ENCODE peak calls at places on chromosomes 7 and 10, in six cellular contexts. B is sigmoid colon, H is MM.1S, T is lower lobe of right lung, S is lung, F is IMR-90. K is an unnamed sample.
A peak's percentile ranks its signal among the peaks of the same experiment; 100 is the strongest.

GRCh38 chr10:100267237-100268104 is at the start of gene CWF19L1:
- DNase-seq in B (peak; percentile 94), H (peak; percentile 79), T (peak; percentile 89), S (peak; percentile 88), F (peak; percentile 88), K (peak; percentile 88)

GRCh38 chr7:90345016-90345415 is 1.5 kb upstream of the GTPBP10 start:
- DNase-seq in B (no peak), H (no peak), T (no peak), S (no peak), F (no peak), K (no peak)

GRCh38 chr7:133543657-133544056 is 290.8 kb downstream of the EXOC4 start:
- DNase-seq in B (no peak), H (no peak), T (no peak), S (no peak), F (no peak), K (no peak)

GRCh38 chr7:152640829-152641228 is 35.1 kb downstream of the XRCC2 start:
- DNase-seq in B (no peak), H (no peak), T (no peak), S (no peak), F (no peak), K (no peak)

GRCh38 chr7:142932386-142933091 is 1.0 kb downstream of the TRPV5 start:
- DNase-seq in B (no peak), H (no peak), T (no peak), S (no peak), F (no peak), K (no peak)

GRCh38 chr10:14605231-14605925 is 169.3 kb downstream of the FAM107B start:
- DNase-seq in B (no peak), H (peak; percentile 6), T (no peak), S (no peak), F (peak; percentile 78), K (peak; percentile 6)

GRCh38 chr10:99732033-99732912 is at the start of the genes COX15 and CUTC:
- DNase-seq in B (peak; percentile 99), H (peak; percentile 97), T (peak; percentile 98), S (peak; percentile 97), F (peak; percentile 96), K (peak; percentile 98)

GRCh38 chr7:71361633-71362032 is 229.7 kb downstream of the GALNT17 start:
- DNase-seq in B (no peak), H (no peak), T (no peak), S (no peak), F (no peak), K (no peak)

GRCh38 chr10:110609592-110609991 is 34.5 kb upstream of the RBM20 start:
- DNase-seq in B (peak; percentile 54), H (no peak), T (no peak), S (no peak), F (no peak), K (no peak)

GRCh38 chr7:214410-215212 is 22.2 kb downstream of the FAM20C start:
- DNase-seq in B (no peak), H (no peak), T (no peak), S (no peak), F (peak; percentile 81), K (no peak)

GRCh38 chr7:78578701-78579100 is 780.1 kb downstream of the PHTF2 start:
- DNase-seq in B (no peak), H (no peak), T (no peak), S (no peak), F (no peak), K (no peak)

GRCh38 chr7:74272305-74273038 is 16.7 kb upstream of the CLIP2 start:
- DNase-seq in B (peak; percentile 90), H (no peak), T (peak; percentile 85), S (peak; percentile 68), F (peak; percentile 97), K (peak; percentile 85)

GRCh38 chr7:30155481-30155880 is 20.7 kb downstream of the MTURN start:
- DNase-seq in B (no peak), H (no peak), T (no peak), S (no peak), F (no peak), K (no peak)

GRCh38 chr7:47327698-47328391 is 254.1 kb downstream of the TNS3 start:
- DNase-seq in B (peak; percentile 92), H (no peak), T (peak; percentile 86), S (peak; percentile 76), F (peak; percentile 81), K (peak; percentile 87)

GRCh38 chr7:30119890-30120577 is 14.8 kb upstream of the MTURN start:
- DNase-seq in B (no peak), H (no peak), T (no peak), S (no peak), F (no peak), K (no peak)

GRCh38 chr10:79444243-79445119 is 943 bp downstream of the ZCCHC24 start:
- DNase-seq in B (peak; percentile 89), H (peak; percentile 56), T (peak; percentile 77), S (peak; percentile 63), F (peak; percentile 68), K (peak; percentile 77)

GRCh38 chr10:91541481-91541880 is 91.4 kb downstream of the PPP1R3C start:
- DNase-seq in B (no peak), H (no peak), T (no peak), S (no peak), F (no peak), K (peak; percentile 19)

GRCh38 chr10:91549296-91549695 is 83.6 kb downstream of the PPP1R3C start:
- DNase-seq in B (no peak), H (no peak), T (no peak), S (no peak), F (no peak), K (no peak)

GRCh38 chr10:91540714-91541113 is 92.2 kb downstream of the PPP1R3C start:
- DNase-seq in B (no peak), H (no peak), T (no peak), S (no peak), F (no peak), K (no peak)

GRCh38 chr10:91539930-91540329 is 92.9 kb downstream of the PPP1R3C start:
- DNase-seq in B (no peak), H (no peak), T (no peak), S (no peak), F (no peak), K (no peak)

DNA sequence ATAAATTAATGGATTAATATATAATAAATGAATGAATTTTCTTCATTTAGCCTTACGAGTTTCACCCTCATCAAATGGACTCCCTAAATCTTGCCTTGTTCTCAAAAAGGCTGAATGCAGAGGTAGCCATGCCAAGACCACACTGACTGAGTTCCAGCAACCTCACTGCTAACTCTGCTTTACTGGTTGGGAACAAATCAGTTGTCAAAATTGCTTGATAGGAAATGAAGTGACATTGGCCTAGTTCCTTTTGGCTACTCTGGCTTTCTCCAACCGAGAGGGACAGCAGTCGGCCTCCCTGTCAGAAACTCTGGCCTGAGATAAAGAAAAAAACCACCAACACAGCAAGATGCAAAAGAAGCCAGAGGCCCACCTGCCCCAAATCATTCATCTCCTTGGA is 87.1 kb downstream of the PPP1R3C start:
- DNase-seq in B (no peak), H (no peak), T (no peak), S (no peak), F (no peak), K (no peak)
- TF ChIP-seq CTCF in B (no peak), H (no peak), T (no peak), S (no peak), F (no peak), K (no peak)

DNA sequence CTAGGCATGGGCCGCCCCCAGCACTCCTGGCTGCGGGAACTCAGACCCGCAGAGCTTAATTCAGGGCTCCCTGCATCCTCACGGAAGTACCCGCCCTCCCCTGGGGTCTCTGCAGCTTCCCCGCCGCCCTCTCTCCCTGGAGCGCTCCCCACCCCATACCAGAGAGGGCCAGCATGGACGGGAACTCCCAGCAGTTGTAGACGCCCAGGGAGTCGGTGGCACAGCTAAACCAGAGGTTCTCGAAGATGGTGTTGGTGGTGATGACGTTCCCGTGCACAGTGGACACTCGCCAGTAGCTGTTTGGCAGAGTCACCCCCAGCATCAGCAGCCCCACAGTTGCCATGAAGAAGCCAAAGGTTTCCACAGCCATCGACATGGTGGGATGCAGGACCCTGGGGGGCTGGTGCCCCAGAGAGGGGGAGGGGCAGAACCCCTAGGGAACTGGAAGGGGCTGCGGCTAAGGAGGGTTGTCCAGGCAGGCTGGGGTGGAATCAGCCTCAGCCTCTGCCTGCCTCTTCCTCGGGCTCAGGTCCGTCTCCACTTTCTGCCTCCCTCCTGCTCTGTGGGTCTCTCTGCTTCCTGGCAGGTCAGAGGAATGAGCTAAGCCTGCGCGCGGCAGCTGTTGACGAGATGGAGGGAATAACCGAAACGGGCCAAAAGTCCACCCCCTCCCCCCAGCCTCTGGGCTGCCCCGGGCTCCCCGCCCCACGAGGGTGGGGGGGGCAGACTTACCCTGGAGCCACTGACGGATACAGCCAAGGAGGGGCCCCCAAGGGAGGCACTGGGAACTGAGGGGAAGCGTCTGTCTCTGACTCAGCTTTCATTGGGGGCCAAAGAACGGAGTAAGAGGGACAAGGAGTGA is at the start of gene CLDN15:
- DNase-seq in B (peak; percentile 92), H (no peak), T (no peak), S (no peak), F (peak; percentile 61), K (peak; percentile 88)
- H3K4me3 ChIP-seq in B (no peak within 1 kb of the TSS), H (no peak within 1 kb of the TSS), T (peak within 1 kb of the TSS; percentile 6), S (no peak within 1 kb of the TSS), F (no peak within 1 kb of the TSS), K (no peak within 1 kb of the TSS)

GRCh38 chr10:6088721-6089333 is at the start of gene RBM17:
- DNase-seq in B (peak; percentile 99), H (peak; percentile 96), T (peak; percentile 98), S (peak; percentile 97), F (peak; percentile 97), K (peak; percentile 98)

GRCh38 chr10:6091630-6092029 is 2.8 kb downstream of the RBM17 start:
- DNase-seq in B (no peak), H (no peak), T (no peak), S (no peak), F (no peak), K (no peak)

GRCh38 chr10:6086375-6087233 is 2.2 kb upstream of the RBM17 start:
- DNase-seq in B (peak; percentile 93), H (peak; percentile 90), T (peak; percentile 92), S (peak; percentile 82), F (peak; percentile 85), K (peak; percentile 90)

GRCh38 chr10:6092731-6093130 is 3.9 kb downstream of the RBM17 start:
- DNase-seq in B (no peak), H (no peak), T (no peak), S (no peak), F (no peak), K (no peak)

GRCh38 chr10:6089334-6090219 is 743 bp downstream of the RBM17 start:
- DNase-seq in B (no peak), H (peak; percentile 29), T (no peak), S (peak; percentile 30), F (no peak), K (peak; percentile 32)
- H3K4me1 ChIP-seq in B (peaks cover 60% of the 10 kb centered on the region), H (peaks cover 7% of the 10 kb centered on the region), T (peaks cover 72% of the 10 kb centered on the region), S (peaks cover 6% of the 10 kb centered on the region), F (peaks cover 13% of the 10 kb centered on the region), K (peaks cover 25% of the 10 kb centered on the region)

DNA sequence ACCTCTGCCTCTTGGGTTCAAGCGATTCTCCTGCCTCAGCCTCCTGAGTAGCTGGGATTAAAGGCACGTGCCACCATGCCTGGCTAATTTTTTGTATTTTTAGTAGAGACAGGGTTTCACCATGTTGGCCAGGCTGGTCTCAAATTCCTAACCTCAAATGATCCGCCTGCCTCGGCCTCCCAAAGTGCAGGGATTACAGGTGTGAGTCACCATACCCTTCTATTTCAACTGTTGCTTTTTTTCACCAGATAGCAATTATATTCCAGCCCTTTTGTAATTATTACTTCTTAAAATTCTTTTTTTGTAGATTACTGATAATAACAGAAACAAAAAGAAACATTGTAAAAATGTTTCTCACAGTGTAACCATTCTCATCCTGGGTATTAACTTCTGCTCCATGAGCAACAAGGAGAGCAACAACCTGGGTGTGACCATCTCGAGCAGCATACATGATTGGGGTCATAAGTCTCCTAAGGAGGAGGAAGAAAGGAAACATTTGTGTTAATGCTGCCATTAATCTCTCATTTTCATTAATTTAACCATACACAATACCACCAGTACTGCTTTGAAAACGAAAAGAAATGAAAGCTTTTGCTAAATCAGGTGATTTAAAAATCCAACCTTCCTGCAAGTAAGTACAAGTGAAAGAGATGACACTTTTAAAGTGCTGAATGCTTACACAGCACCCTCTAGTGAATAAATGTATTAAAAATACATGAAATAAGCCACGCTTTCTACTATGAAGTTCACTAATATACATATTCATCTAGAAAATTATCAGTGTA is 41.8 kb downstream of the ASZ1 start:
- DNase-seq in B (no peak), H (peak; percentile 79), T (no peak), S (no peak), F (peak; percentile 53), K (no peak)
- TF ChIP-seq CTCF in B (no peak), H (peak; percentile 81), T (peak; percentile 27), S (peak; percentile 6), F (peak; percentile 58), K (no peak)